ENCODE peak calls at places on chromosomes 5 and 9, in five cellular contexts. One of them, this sample, is unnamed.

GRCh38 chr9:135517407-135517822 is 3.8 kb upstream of the LCN1 start:
- DNase-seq in naive B cell: no peak
- DNase-seq in AG09309: no peak
- DNase-seq in H9: peak; percentile 20
- DNase-seq in caudate nucleus: no peak
- DNase-seq in this sample: no peak

GRCh38 chr5:71645030-71645429 is 57.9 kb downstream of the MCCC2 start:
- DNase-seq in naive B cell: no peak
- DNase-seq in AG09309: no peak
- DNase-seq in H9: no peak
- DNase-seq in caudate nucleus: no peak
- DNase-seq in this sample: no peak

GRCh38 chr5:112210430-112211005 is 208.6 kb downstream of the EPB41L4A start:
- DNase-seq in naive B cell: no peak
- DNase-seq in AG09309: no peak
- DNase-seq in H9: peak; percentile 35
- DNase-seq in caudate nucleus: no peak
- DNase-seq in this sample: no peak

GRCh38 chr5:14672082-14672481 is 7.6 kb downstream of the OTULIN start:
- DNase-seq in naive B cell: no peak
- DNase-seq in AG09309: no peak
- DNase-seq in H9: no peak
- DNase-seq in caudate nucleus: no peak
- DNase-seq in this sample: peak; percentile 47

GRCh38 chr5:78458843-78459242 is 98.4 kb downstream of the SCAMP1 start:
- DNase-seq in naive B cell: no peak
- DNase-seq in AG09309: no peak
- DNase-seq in H9: no peak
- DNase-seq in caudate nucleus: no peak
- DNase-seq in this sample: peak; percentile 8

GRCh38 chr5:40409600-40409999 is 270.1 kb upstream of the PTGER4 start:
- DNase-seq in naive B cell: no peak
- DNase-seq in AG09309: no peak
- DNase-seq in H9: no peak
- DNase-seq in caudate nucleus: no peak
- DNase-seq in this sample: no peak

GRCh38 chr5:140242890-140243585 is 59.9 kb downstream of the PFDN1 start:
- DNase-seq in naive B cell: no peak
- DNase-seq in AG09309: no peak
- DNase-seq in H9: no peak
- DNase-seq in caudate nucleus: no peak
- DNase-seq in this sample: no peak

GRCh38 chr9:91157891-91158660 is 203.6 kb downstream of the AUH start:
- DNase-seq in naive B cell: no peak
- DNase-seq in AG09309: no peak
- DNase-seq in H9: no peak
- DNase-seq in caudate nucleus: no peak
- DNase-seq in this sample: no peak

GRCh38 chr5:170278611-170279500 is 18.7 kb downstream of the LCP2 start:
- DNase-seq in naive B cell: peak; percentile 65
- DNase-seq in AG09309: no peak
- DNase-seq in H9: peak; percentile 45
- DNase-seq in caudate nucleus: no peak
- DNase-seq in this sample: peak; percentile 54

GRCh38 chr5:153081385-153081784 is 409.1 kb upstream of the GRIA1 start:
- DNase-seq in naive B cell: no peak
- DNase-seq in AG09309: no peak
- DNase-seq in H9: no peak
- DNase-seq in caudate nucleus: no peak
- DNase-seq in this sample: no peak

GRCh38 chr5:60248900-60249299 is 355.4 kb upstream of the PDE4D start:
- DNase-seq in naive B cell: peak; percentile 30
- DNase-seq in AG09309: no peak
- DNase-seq in H9: no peak
- DNase-seq in caudate nucleus: no peak
- DNase-seq in this sample: peak; percentile 5

GRCh38 chr5:14958196-14958595 is 86.6 kb upstream of the ANKH start:
- DNase-seq in naive B cell: no peak
- DNase-seq in AG09309: peak; percentile 62
- DNase-seq in H9: no peak
- DNase-seq in caudate nucleus: no peak
- DNase-seq in this sample: no peak

GRCh38 chr5:68528877-68529276 is 313.3 kb downstream of the PIK3R1 start:
- DNase-seq in naive B cell: no peak
- DNase-seq in AG09309: no peak
- DNase-seq in H9: no peak
- DNase-seq in caudate nucleus: no peak
- DNase-seq in this sample: no peak

GRCh38 chr9:129138476-129139232 is 27.4 kb downstream of the PTPA start:
- DNase-seq in naive B cell: no peak
- DNase-seq in AG09309: peak; percentile 42
- DNase-seq in H9: no peak
- DNase-seq in caudate nucleus: no peak
- DNase-seq in this sample: no peak

GRCh38 chr5:134647750-134648424 is 698 bp upstream of the SEC24A start:
- DNase-seq in naive B cell: peak; percentile 69
- DNase-seq in AG09309: peak; percentile 37
- DNase-seq in H9: no peak
- DNase-seq in caudate nucleus: no peak
- DNase-seq in this sample: peak; percentile 63

GRCh38 chr9:87327567-87328125 is 170.0 kb upstream of the DAPK1 start:
- DNase-seq in naive B cell: no peak
- DNase-seq in AG09309: no peak
- DNase-seq in H9: no peak
- DNase-seq in caudate nucleus: no peak
- DNase-seq in this sample: no peak

GRCh38 chr5:78638423-78638822 is 10.1 kb downstream of the LHFPL2 start:
- DNase-seq in naive B cell: no peak
- DNase-seq in AG09309: peak; percentile 87
- DNase-seq in H9: no peak
- DNase-seq in caudate nucleus: peak; percentile 19
- DNase-seq in this sample: no peak

GRCh38 chr9:132125361-132125760 is 36.5 kb upstream of the NTNG2 start:
- DNase-seq in naive B cell: no peak
- DNase-seq in AG09309: no peak
- DNase-seq in H9: peak; percentile 83
- DNase-seq in caudate nucleus: no peak
- DNase-seq in this sample: no peak

GRCh38 chr5:159210306-159210722 is 961 bp upstream of the RNF145 start:
- DNase-seq in naive B cell: no peak
- DNase-seq in AG09309: no peak
- DNase-seq in H9: no peak
- DNase-seq in caudate nucleus: no peak
- DNase-seq in this sample: no peak

GRCh38 chr5:72109625-72110024 is 2.4 kb downstream of the MAP1B start:
- DNase-seq in naive B cell: no peak
- DNase-seq in AG09309: no peak
- DNase-seq in H9: no peak
- DNase-seq in caudate nucleus: no peak
- DNase-seq in this sample: no peak

GRCh38 chr5:29518176-29518575 is 1675.3 kb upstream of the CDH6 start:
- DNase-seq in naive B cell: no peak
- DNase-seq in AG09309: no peak
- DNase-seq in H9: no peak
- DNase-seq in caudate nucleus: no peak
- DNase-seq in this sample: no peak

GRCh38 chr5:98769256-98770157 is 4.0 kb upstream of the RGMB start:
- DNase-seq in naive B cell: peak; percentile 24
- DNase-seq in AG09309: no peak
- DNase-seq in H9: peak; percentile 63
- DNase-seq in caudate nucleus: peak; percentile 58
- DNase-seq in this sample: peak; percentile 30

GRCh38 chr9:69744688-69745380 is 15.0 kb downstream of the PTAR1 start:
- DNase-seq in naive B cell: no peak
- DNase-seq in AG09309: no peak
- DNase-seq in H9: no peak
- DNase-seq in caudate nucleus: no peak
- DNase-seq in this sample: no peak

GRCh38 chr9:76369583-76369982 is 24.6 kb downstream of the RFK start:
- DNase-seq in naive B cell: no peak
- DNase-seq in AG09309: no peak
- DNase-seq in H9: no peak
- DNase-seq in caudate nucleus: no peak
- DNase-seq in this sample: no peak

GRCh38 chr5:79845448-79846197 is 145.4 kb downstream of the MTX3 start:
- DNase-seq in naive B cell: no peak
- DNase-seq in AG09309: peak; percentile 83
- DNase-seq in H9: no peak
- DNase-seq in caudate nucleus: no peak
- DNase-seq in this sample: no peak

GRCh38 chr9:130240410-130241197 is 25.0 kb upstream of the HMCN2 start:
- DNase-seq in naive B cell: peak; percentile 31
- DNase-seq in AG09309: no peak
- DNase-seq in H9: peak; percentile 72
- DNase-seq in caudate nucleus: peak; percentile 23
- DNase-seq in this sample: peak; percentile 44

GRCh38 chr9:102101723-102102122 is 363.3 kb upstream of the GRIN3A start:
- DNase-seq in naive B cell: no peak
- DNase-seq in AG09309: no peak
- DNase-seq in H9: no peak
- DNase-seq in caudate nucleus: no peak
- DNase-seq in this sample: no peak

This sample was measured in germinal center.